ENCODE peak calls at places on chromosome 5, in six cellular contexts. Z is mesendoderm, I is hippocampal formation, Q is T-helper 2 cell, A is upper lobe of right lung, M is neural crest cell. X is an unnamed sample.

GRCh38 chr5:53211799-53212198 is 102.2 kb upstream of the MOCS2 start:
- DNase-seq in Z (no peak), I (no peak), Q (no peak), A (no peak), M (no peak), X (no peak)

GRCh38 chr5:111719773-111720172 is 37.2 kb downstream of the NREP start:
- DNase-seq in Z (no peak), I (no peak), Q (no peak), A (no peak), M (no peak), X (no peak)

GRCh38 chr5:132199116-132199680 is 28.5 kb downstream of the P4HA2 start:
- DNase-seq in Z (no peak), I (no peak), Q (no peak), A (no peak), M (no peak), X (no peak)

GRCh38 chr5:139462582-139463276 is at the start of gene ECSCR:
- DNase-seq in Z (peak; percentile 70), I (no peak), Q (no peak), A (no peak), M (no peak), X (no peak)

GRCh38 chr5:136191304-136192014 is 1.5 kb downstream of the SMIM32 start:
- DNase-seq in Z (peak; percentile 75), I (no peak), Q (no peak), A (peak; percentile 61), M (no peak), X (no peak)

GRCh38 chr5:175513297-175513696 is 34.9 kb downstream of the SFXN1 start:
- DNase-seq in Z (no peak), I (no peak), Q (no peak), A (no peak), M (no peak), X (no peak)

GRCh38 chr5:157130933-157131332 is 11.7 kb downstream of the MED7 start:
- DNase-seq in Z (peak; percentile 46), I (no peak), Q (no peak), A (no peak), M (no peak), X (no peak)

GRCh38 chr5:133467325-133467700 is 145.0 kb downstream of the FSTL4 start:
- DNase-seq in Z (peak; percentile 26), I (no peak), Q (no peak), A (no peak), M (no peak), X (no peak)

GRCh38 chr5:82272957-82273356 is 5.2 kb downstream of the RPS23 start:
- DNase-seq in Z (peak; percentile 50), I (no peak), Q (no peak), A (no peak), M (no peak), X (no peak)

GRCh38 chr5:21573915-21574314 is 1279.2 kb downstream of the CDH12 start:
- DNase-seq in Z (no peak), I (no peak), Q (no peak), A (no peak), M (no peak), X (no peak)

GRCh38 chr5:115179068-115179958 is 9.6 kb upstream of the TRIM36 start:
- DNase-seq in Z (peak; percentile 45), I (no peak), Q (no peak), A (no peak), M (peak; percentile 22), X (no peak)

GRCh38 chr5:54900906-54901725 is 84.3 kb downstream of the ESM1 start:
- DNase-seq in Z (no peak), I (no peak), Q (no peak), A (no peak), M (no peak), X (no peak)

GRCh38 chr5:152405145-152405544 is at the start of gene NMUR2:
- DNase-seq in Z (peak; percentile 75), I (no peak), Q (no peak), A (no peak), M (peak; percentile 16), X (peak; percentile 18)

GRCh38 chr5:120436996-120437395 is 27.1 kb upstream of the PRR16 start:
- DNase-seq in Z (no peak), I (no peak), Q (no peak), A (no peak), M (no peak), X (no peak)

GRCh38 chr5:121366515-121366914 is 485.2 kb upstream of the FTMT start:
- DNase-seq in Z (no peak), I (no peak), Q (no peak), A (no peak), M (no peak), X (no peak)

GRCh38 chr5:157870837-157871834 is 12.2 kb upstream of the CLINT1 start:
- DNase-seq in Z (peak; percentile 45), I (no peak), Q (no peak), A (no peak), M (no peak), X (no peak)

GRCh38 chr5:1076406-1076805 is 35.5 kb downstream of the SLC12A7 start:
- DNase-seq in Z (no peak), I (no peak), Q (no peak), A (no peak), M (no peak), X (no peak)

GRCh38 chr5:55427157-55427556 is 107.6 kb downstream of the PLPP1 start:
- DNase-seq in Z (no peak), I (no peak), Q (no peak), A (no peak), M (no peak), X (no peak)

GRCh38 chr5:23204111-23204510 is 303.3 kb upstream of the PRDM9 start:
- DNase-seq in Z (no peak), I (no peak), Q (no peak), A (no peak), M (no peak), X (no peak)

GRCh38 chr5:79990205-79990597 is 861 bp downstream of the MTX3 start:
- DNase-seq in Z (peak; percentile 3), I (no peak), Q (no peak), A (no peak), M (no peak), X (no peak)

GRCh38 chr5:149750596-149750995 is 20.5 kb downstream of the PPARGC1B start:
- DNase-seq in Z (no peak), I (no peak), Q (no peak), A (no peak), M (no peak), X (no peak)

GRCh38 chr5:1918488-1919208 is 35.9 kb upstream of the IRX4 start:
- DNase-seq in Z (no peak), I (no peak), Q (no peak), A (no peak), M (no peak), X (no peak)

GRCh38 chr5:82165740-82166530 is 112.2 kb downstream of the RPS23 start:
- DNase-seq in Z (peak; percentile 91), I (peak; percentile 95), Q (no peak), A (no peak), M (no peak), X (peak; percentile 32)

GRCh38 chr5:108003178-108003577 is 332.4 kb upstream of the EFNA5 start:
- DNase-seq in Z (no peak), I (no peak), Q (no peak), A (no peak), M (no peak), X (no peak)

GRCh38 chr5:6166698-6167394 is 211.5 kb downstream of the MED10 start:
- DNase-seq in Z (peak; percentile 16), I (no peak), Q (no peak), A (no peak), M (no peak), X (no peak)

GRCh38 chr5:127723571-127723970 is 20.4 kb downstream of the CCDC192 start:
- DNase-seq in Z (no peak), I (no peak), Q (no peak), A (no peak), M (no peak), X (no peak)

GRCh38 chr5:116787570-116787969 is 212.9 kb upstream of the SEMA6A start:
- DNase-seq in Z (no peak), I (no peak), Q (no peak), A (no peak), M (no peak), X (no peak)

GRCh38 chr5:33313150-33313549 is 127.6 kb upstream of the TARS1 start:
- DNase-seq in Z (peak; percentile 12), I (no peak), Q (no peak), A (no peak), M (no peak), X (no peak)

GRCh38 chr5:117295941-117296340 is 721.3 kb upstream of the SEMA6A start:
- DNase-seq in Z (no peak), I (no peak), Q (no peak), A (no peak), M (no peak), X (no peak)